ENCODE peak calls at places on chromosomes 3 and 15, in nine cellular contexts. B is GM13977, F is IMR-90, Q is osteocyte, V is RWPE1, W is PC-3, P is AG09309, Y is AG04450, X is MCF 10A. M is an unnamed sample.

GRCh38 chr3:167723025-167723512 is 11.6 kb downstream of the PDCD10 start:
- DNase-seq in B (no peak), F (no peak), Q (no peak), V (no peak), W (no peak), P (no peak), Y (no peak), X (no peak), M (no peak)

GRCh38 chr3:95217661-95218060 is 1154.8 kb downstream of the NSUN3 start:
- DNase-seq in B (no peak), F (no peak), Q (no peak), V (no peak), W (no peak), P (no peak), Y (no peak), X (no peak), M (no peak)

GRCh38 chr15:88238618-88239430 is 17.7 kb downstream of the NTRK3 start:
- DNase-seq in B (no peak), F (peak), Q (no peak), V (no peak), W (no peak), P (peak), Y (no peak), X (no peak), M (no peak)

GRCh38 chr3:107271787-107272387 is 105.4 kb upstream of the CCDC54 start:
- DNase-seq in B (peak), F (peak), Q (no peak), V (peak), W (peak), P (peak), Y (no peak), X (peak), M (no peak)

GRCh38 chr15:85778107-85778776 is 16.5 kb downstream of the KLHL25 start:
- DNase-seq in B (no peak), F (no peak), Q (no peak), V (no peak), W (no peak), P (no peak), Y (no peak), X (peak), M (no peak)

GRCh38 chr3:21562225-21562624 is 188.8 kb downstream of the ZNF385D start:
- DNase-seq in B (no peak), F (no peak), Q (no peak), V (no peak), W (no peak), P (no peak), Y (no peak), X (no peak), M (no peak)

GRCh38 chr3:153138267-153139210 is 23.5 kb upstream of the RAP2B start:
- DNase-seq in B (peak), F (peak), Q (no peak), V (peak), W (peak), P (peak), Y (peak), X (peak), M (no peak)

GRCh38 chr3:194487289-194488006 is 646 bp upstream of the ATP13A3 start:
- DNase-seq in B (peak), F (no peak), Q (peak), V (no peak), W (no peak), P (no peak), Y (no peak), X (no peak), M (peak)

GRCh38 chr15:75694241-75695182 is 18.1 kb downstream of the CSPG4 start:
- DNase-seq in B (peak), F (peak), Q (peak), V (peak), W (peak), P (peak), Y (peak), X (peak), M (no peak)

GRCh38 chr3:53286727-53287412 is 31.0 kb upstream of the TKT start:
- DNase-seq in B (no peak), F (peak), Q (no peak), V (no peak), W (no peak), P (no peak), Y (peak), X (no peak), M (no peak)

GRCh38 chr3:180615954-180616353 is 14.0 kb downstream of the TTC14 start:
- DNase-seq in B (no peak), F (no peak), Q (no peak), V (no peak), W (no peak), P (no peak), Y (no peak), X (no peak), M (no peak)

DNA sequence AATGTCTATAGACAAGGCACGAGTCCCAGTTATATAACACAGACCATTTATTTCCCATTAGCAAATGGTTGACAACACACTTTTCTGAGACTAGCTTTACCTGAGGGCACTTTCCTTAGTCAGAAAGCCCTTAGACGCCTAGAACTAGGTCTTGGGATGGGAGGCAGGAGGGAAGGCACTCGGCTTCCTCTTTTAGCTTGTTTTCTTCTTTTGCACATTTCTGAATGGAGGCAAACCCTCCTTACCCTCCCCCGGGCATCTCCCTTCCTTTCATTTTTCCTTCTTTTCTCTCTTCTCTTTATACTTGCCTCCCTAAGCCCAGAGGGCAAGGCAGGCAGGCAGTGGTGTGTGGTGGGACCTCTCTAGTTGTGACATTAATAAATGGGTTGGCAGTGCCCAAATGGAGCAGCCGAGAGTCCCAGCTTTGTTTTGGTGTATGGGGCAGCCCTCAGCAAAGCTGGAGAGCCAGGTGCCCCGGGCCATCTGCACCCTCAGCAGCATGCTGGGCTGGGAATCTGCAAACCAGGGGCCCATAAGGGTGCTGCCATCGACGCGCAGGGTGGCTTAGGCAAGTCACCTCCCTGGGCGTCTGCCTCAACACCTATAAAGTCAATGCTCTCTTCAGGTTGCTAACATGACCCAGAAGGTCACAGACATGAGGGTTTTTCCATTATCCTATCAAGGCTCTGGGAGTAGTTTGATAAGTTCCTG is 21.1 kb upstream of the BCL2L10 start:
- DNase-seq in B (no peak), F (no peak), Q (no peak), V (no peak), W (no peak), P (no peak), Y (no peak), X (no peak), M (no peak)
- TF ChIP-seq CTCF in B (no peak), F (no peak), Q (no peak), V (no peak), W (no peak), P (no peak), Y (no peak), X (no peak), M (no peak)

DNA sequence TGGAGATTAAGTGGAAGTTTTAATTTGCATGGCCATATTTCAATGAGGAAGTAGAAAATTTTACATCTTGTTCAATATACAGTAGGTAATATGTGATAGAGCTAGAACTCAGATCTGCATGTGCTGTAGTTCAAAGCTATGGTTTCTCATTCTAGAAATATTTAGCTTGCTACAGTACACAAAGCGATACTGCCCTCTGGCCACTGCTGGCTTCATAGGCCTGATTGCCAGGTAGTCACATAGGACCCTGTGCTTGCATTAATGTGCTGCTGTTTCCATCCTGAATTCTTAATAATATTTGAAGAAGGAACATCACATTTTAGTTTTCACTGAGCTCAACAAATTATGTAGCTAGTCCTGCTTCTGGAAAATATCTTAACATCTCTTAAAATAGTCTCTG is 87.0 kb downstream of the PLSCR2 start:
- DNase-seq in B (no peak), F (peak), Q (no peak), V (peak), W (peak), P (no peak), Y (no peak), X (peak), M (no peak)
- TF ChIP-seq CTCF in B (no peak), F (peak), Q (peak), V (peak), W (peak), P (peak), Y (peak), X (peak), M (no peak)

DNA sequence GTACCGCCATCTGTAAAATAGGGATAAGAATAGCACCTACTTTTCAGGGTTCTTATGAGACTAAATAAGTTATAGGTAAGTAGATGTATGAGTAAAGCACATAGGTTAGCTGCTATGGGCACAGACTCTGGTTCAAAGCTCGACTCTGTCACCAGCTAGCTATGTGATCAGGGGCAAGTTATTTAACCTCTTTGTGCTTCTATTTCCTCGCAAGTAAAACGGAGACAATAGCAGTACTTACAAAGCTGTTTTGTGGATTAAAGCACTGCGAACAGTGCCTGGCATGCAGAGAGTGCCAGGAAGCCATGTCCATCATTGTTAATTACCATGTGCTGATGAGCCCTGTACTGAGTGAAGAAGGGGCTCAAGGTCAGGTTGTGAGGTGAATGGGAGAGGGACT is 1.9 kb downstream of the LAMP3 start:
- DNase-seq in B (no peak), F (no peak), Q (no peak), V (no peak), W (no peak), P (no peak), Y (no peak), X (no peak), M (no peak)
- TF ChIP-seq CTCF in B (no peak), F (no peak), Q (no peak), V (no peak), W (no peak), P (no peak), Y (no peak), X (no peak), M (no peak)

DNA sequence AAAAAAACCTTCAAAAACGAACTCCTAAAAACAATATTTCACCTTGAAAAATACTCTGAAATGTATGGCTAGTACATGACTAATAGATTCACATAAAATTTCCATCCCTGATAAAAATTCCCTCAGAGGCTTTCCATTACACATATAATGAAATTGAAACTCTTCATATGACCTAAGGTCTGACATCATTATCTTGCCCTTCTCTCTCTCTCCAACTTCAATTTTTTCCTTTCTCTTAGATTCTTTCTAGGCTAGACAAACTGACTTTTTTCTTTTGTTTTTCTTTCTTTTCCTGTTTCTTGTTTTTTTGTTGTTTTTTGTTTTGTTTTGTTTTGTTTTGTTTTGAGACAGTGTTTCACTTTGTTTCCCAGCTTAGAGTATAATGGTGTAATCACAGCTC is 1220.5 kb downstream of the ROBO2 start:
- DNase-seq in B (no peak), F (no peak), Q (no peak), V (no peak), W (no peak), P (no peak), Y (no peak), X (no peak), M (no peak)
- TF ChIP-seq CTCF in B (no peak), F (no peak), Q (no peak), V (no peak), W (no peak), P (no peak), Y (no peak), X (no peak), M (no peak)

GRCh38 chr15:64858136-64858535 is 16.4 kb downstream of the PLEKHO2 start:
- DNase-seq in B (no peak), F (no peak), Q (no peak), V (no peak), W (no peak), P (no peak), Y (no peak), X (no peak), M (no peak)

GRCh38 chr15:64855206-64856000 is 13.7 kb downstream of the PLEKHO2 start:
- DNase-seq in B (no peak), F (peak), Q (no peak), V (no peak), W (no peak), P (no peak), Y (no peak), X (no peak), M (no peak)

GRCh38 chr15:64857421-64857820 is 15.7 kb downstream of the PLEKHO2 start:
- DNase-seq in B (no peak), F (peak), Q (no peak), V (peak), W (no peak), P (no peak), Y (no peak), X (peak), M (no peak)

GRCh38 chr15:64854526-64854925 is 12.8 kb downstream of the PLEKHO2 start:
- DNase-seq in B (no peak), F (no peak), Q (no peak), V (no peak), W (no peak), P (no peak), Y (no peak), X (no peak), M (no peak)

GRCh38 chr15:64856429-64857145 is 14.9 kb downstream of the PLEKHO2 start:
- DNase-seq in B (no peak), F (peak), Q (no peak), V (no peak), W (no peak), P (no peak), Y (no peak), X (no peak), M (no peak)
- TF ChIP-seq CTCF in B (peak), F (peak), Q (no peak), V (no peak), W (no peak), P (no peak), Y (peak), X (no peak), M (no peak)

M was measured in activated B cell treated with CpG ODN at 0.5 μM for 24 hours.